ENCODE peak calls at places on chromosomes 5 and 9, in nine cellular contexts. E is foreskin fibroblast, U is right cardiac atrium, S is AG04450, O is stomach, Z is cardiac muscle cell, M is MM.1S, P is fibroblast of the aortic adventitia, T is fibroblast of lung. Y is an unnamed sample.

GRCh38 chr9:121686930-121687541 is 35.6 kb downstream of the DAB2IP start:
- DNase-seq in T (peak), E (peak), M (peak), S (peak), U (peak), P (peak), O (peak), Z (peak), Y (peak)

GRCh38 chr5:88787856-88788255 is 95.1 kb downstream of the MEF2C start:
- DNase-seq in S (no peak), U (no peak), E (no peak), P (no peak), M (no peak), O (no peak), T (peak), Z (no peak), Y (peak)

GRCh38 chr9:35318741-35319140 is 156.9 kb downstream of the UNC13B start:
- DNase-seq in M (no peak), O (no peak), E (no peak), T (no peak), P (peak), Z (peak), S (no peak), U (no peak), Y (peak)

GRCh38 chr5:63094730-63095129 is 516.1 kb downstream of the LRRC70 start:
- DNase-seq in O (no peak), S (no peak), M (no peak), U (no peak), Z (no peak), P (no peak), E (no peak), T (no peak), Y (no peak)

GRCh38 chr5:40681351-40682311 is 1.9 kb downstream of the PTGER4 start:
- DNase-seq in Z (no peak), O (peak), E (peak), S (no peak), M (no peak), P (no peak), U (peak), T (peak), Y (no peak)

GRCh38 chr5:4348919-4349318 is 753.3 kb downstream of the IRX1 start:
- DNase-seq in Z (no peak), P (no peak), O (no peak), S (no peak), U (no peak), T (no peak), M (no peak), E (no peak), Y (no peak)

GRCh38 chr5:103178167-103178566 is 58.1 kb downstream of the PPIP5K2 start:
- DNase-seq in O (no peak), E (no peak), Z (no peak), T (no peak), M (no peak), U (no peak), P (no peak), S (no peak), Y (peak)

GRCh38 chr5:143372187-143372829 is 31.2 kb downstream of the NR3C1 start:
- DNase-seq in S (no peak), O (no peak), Z (peak), E (peak), T (peak), U (no peak), M (no peak), P (peak), Y (peak)

GRCh38 chr9:26637101-26637500 is 255.5 kb downstream of the CAAP1 start:
- DNase-seq in S (no peak), Z (no peak), P (no peak), U (no peak), T (no peak), M (no peak), E (no peak), O (no peak), Y (no peak)

GRCh38 chr5:137753227-137753985 is 757 bp downstream of the HNRNPA0 start:
- DNase-seq in M (peak), P (no peak), T (no peak), S (no peak), U (peak), Z (no peak), O (peak), E (no peak), Y (no peak)

GRCh38 chr5:74378464-74378863 is 262.1 kb downstream of the ENC1 start:
- DNase-seq in P (peak), M (no peak), S (no peak), E (no peak), O (no peak), Z (no peak), U (no peak), T (peak), Y (peak)

GRCh38 chr9:132806306-132806705 is 71.8 kb downstream of the AK8 start:
- DNase-seq in O (no peak), S (no peak), M (no peak), T (no peak), P (no peak), E (no peak), U (no peak), Z (no peak), Y (no peak)

GRCh38 chr9:132927704-132928103 is 16.7 kb downstream of the TSC1 start:
- DNase-seq in S (no peak), O (no peak), T (no peak), Z (no peak), M (no peak), U (no peak), E (no peak), P (no peak), Y (no peak)

GRCh38 chr5:81850494-81850893 is 99.6 kb upstream of the SSBP2 start:
- DNase-seq in E (peak), S (no peak), P (peak), O (no peak), M (no peak), T (peak), Z (no peak), U (peak), Y (no peak)

GRCh38 chr5:51380603-51381207 is 2.5 kb upstream of the ISL1 start:
- DNase-seq in U (no peak), O (peak), S (no peak), M (peak), T (no peak), Z (peak), E (no peak), P (peak), Y (peak)

GRCh38 chr5:139419226-139419625 is 15.3 kb upstream of the SPATA24 start:
- DNase-seq in T (no peak), O (no peak), E (no peak), Z (no peak), U (no peak), P (no peak), S (no peak), M (no peak), Y (no peak)

GRCh38 chr5:139418804-139419203 is 14.9 kb upstream of the SPATA24 start:
- DNase-seq in T (no peak), U (no peak), Z (no peak), S (no peak), M (no peak), P (no peak), O (no peak), E (no peak), Y (no peak)

GRCh38 chr5:139419793-139420192 is 15.9 kb upstream of the SPATA24 start:
- DNase-seq in Z (no peak), E (no peak), U (no peak), P (no peak), O (no peak), T (no peak), S (no peak), M (no peak), Y (no peak)

GRCh38 chr5:139425497-139425896 is 13.8 kb downstream of the DNAJC18 start:
- DNase-seq in E (no peak), M (no peak), U (no peak), S (no peak), Z (no peak), O (no peak), P (no peak), T (no peak), Y (no peak)

GRCh38 chr5:139422307-139422893 is 16.9 kb downstream of the DNAJC18 start:
- DNase-seq in T (peak), S (peak), U (no peak), O (no peak), Z (peak), P (peak), E (peak), M (peak), Y (peak)
- H3K4me3 ChIP-seq in T (no peak), S (no peak), U (no peak), O (no peak), Z (no peak), P (no peak), E (no peak), M (no peak), Y (no peak)

DNA sequence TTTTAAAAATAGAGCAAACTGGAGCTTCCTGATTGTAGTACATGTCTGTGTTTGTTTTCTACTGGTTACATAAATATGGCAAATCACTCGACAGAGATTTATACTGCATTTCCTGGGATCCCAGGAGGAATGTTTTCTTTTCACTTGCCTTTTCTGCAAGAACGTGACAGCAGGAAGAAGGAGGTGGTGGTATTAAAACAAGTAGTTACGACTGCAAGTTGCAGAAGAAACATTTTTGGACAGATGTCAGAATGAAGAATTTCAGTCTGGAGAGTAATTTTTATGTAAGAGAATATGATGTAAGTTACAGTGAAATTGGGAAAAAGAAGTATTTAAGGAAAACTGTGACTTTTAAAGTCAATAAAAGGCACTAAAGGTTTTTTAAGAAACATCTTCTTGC is 253.7 kb upstream of the NFIL3 start:
- DNase-seq in P (peak), Z (peak), U (no peak), T (peak), M (no peak), O (no peak), S (no peak), E (no peak), Y (peak)
- H3K4me3 ChIP-seq in P (no peak), Z (no peak), U (no peak), T (no peak), M (no peak), O (no peak), S (no peak), E (no peak), Y (no peak)

DNA sequence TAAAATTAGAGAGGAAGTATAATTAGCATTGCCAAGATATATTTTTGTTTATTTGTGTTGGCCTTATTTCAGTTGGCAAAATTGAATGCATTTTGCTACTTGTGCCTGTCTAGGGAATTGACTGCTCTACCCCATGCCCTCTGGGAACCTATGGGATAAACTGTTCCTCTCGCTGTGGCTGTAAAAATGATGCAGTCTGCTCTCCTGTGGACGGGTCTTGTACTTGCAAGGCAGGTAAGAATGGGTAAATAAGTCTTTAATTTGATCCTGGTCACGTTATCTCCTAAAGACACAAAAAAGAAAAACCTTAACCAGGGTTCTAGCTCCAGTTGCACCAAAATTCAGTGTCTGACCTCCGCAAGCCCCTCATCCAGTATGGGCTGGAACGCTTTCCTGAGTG is 98.4 kb upstream of the PRRC1 start:
- DNase-seq in S (no peak), Z (no peak), M (no peak), U (no peak), O (no peak), E (no peak), P (no peak), T (no peak), Y (no peak)
- H3K4me3 ChIP-seq in S (no peak), Z (no peak), M (no peak), U (no peak), O (no peak), E (no peak), P (no peak), T (no peak), Y (no peak)

DNA sequence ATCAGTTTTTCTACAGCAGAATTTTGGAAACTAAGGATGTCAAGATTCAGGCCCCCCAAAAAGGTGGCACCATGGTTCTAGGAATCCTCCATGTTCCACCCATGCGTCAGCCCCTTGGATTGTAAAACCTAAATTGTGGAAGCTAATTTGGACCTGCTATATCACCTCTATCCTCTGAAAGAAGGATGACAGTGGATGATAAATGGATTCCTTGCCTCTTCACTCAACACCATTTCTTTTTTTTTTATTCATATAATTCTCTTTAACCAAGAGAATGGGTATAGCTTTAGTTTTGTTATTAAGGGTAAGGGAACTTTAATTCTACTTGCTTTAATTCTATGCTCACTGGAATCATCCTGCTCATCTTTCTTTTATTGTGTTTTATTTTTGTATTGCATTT is 71.8 kb downstream of the GNAQ start:
- DNase-seq in T (no peak), S (no peak), Z (no peak), E (no peak), M (no peak), U (no peak), P (no peak), O (no peak), Y (no peak)
- H3K4me3 ChIP-seq in T (no peak), S (no peak), Z (no peak), E (no peak), M (no peak), U (no peak), P (no peak), O (no peak), Y (no peak)

DNA sequence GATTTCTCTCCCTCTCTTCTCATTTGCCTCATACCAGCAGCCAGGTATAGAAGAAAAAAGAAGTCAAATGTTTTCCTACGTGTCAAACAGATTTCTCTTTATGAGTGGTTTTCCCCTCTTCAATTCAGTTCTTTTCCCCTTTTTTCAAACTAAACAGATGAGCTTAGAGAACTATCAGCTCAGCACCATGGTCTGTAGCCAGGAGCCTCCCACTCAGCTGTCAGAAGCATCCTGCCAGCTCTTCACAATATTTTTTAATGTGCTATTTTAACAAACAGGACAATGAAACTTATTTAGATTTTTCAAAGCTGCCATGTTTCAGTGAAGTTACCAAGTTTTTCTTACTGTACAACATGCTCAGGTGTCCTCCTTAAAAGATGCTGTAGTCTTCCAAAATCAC is 63.5 kb downstream of the CMYA5 start:
- DNase-seq in U (no peak), E (no peak), P (no peak), T (no peak), O (no peak), S (no peak), Z (no peak), M (no peak), Y (no peak)
- H3K4me3 ChIP-seq in U (no peak), E (no peak), P (no peak), T (no peak), O (no peak), S (no peak), Z (no peak), M (no peak), Y (no peak)

DNA sequence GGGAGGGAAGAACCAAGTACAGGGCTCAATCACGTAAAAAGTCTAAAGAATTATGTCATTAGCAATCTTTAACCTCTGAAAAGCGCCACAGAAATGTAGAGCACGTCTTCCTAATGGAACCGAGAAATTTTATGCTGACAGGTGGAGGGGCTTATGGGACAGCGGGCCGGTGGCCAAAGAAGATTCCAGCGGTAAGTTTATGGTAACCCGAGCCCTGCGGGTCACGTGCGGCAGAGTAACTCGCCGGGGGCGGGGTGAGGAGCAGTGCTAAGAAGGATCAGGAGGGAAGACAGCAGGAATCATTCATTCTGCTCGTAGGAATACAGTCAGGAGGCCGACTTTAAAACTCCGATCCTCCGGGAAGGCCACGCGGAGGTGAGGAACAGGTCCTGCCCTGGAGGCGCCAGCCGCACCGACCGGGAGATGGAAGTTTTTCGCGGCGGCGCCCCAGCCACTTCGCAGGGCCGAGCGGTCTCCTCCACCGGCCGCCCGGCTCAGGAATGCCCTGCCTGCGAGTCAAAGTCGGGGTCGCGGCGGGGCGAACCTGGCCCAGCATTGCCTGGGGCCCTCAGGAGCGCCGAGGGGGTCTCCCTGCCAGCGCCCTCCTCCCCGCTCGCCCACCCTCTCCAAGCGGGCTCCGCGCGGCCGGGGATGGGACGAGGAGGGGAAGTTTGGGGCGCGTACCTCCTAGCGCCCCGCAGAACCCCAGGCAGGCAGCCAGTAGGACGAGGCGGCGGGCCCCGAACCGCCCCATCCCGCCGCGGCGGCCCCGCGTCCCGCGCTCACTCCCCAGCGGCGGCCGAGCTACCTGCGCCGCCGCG is 101.8 kb downstream of the ESM1 start:
- DNase-seq in S (no peak), M (no peak), O (peak), T (peak), U (peak), P (peak), E (peak), Z (peak), Y (peak)
- H3K4me3 ChIP-seq in S (peak), M (peak), O (peak), T (peak), U (peak), P (peak), E (peak), Z (peak), Y (peak)

GRCh38 chr9:87035868-87036267 is 88.6 kb upstream of the GAS1 start:
- DNase-seq in U (no peak), O (no peak), E (no peak), S (no peak), T (no peak), Z (no peak), M (no peak), P (peak), Y (no peak)

GRCh38 chr9:87039809-87040392 is 92.6 kb upstream of the GAS1 start:
- DNase-seq in M (no peak), T (peak), P (peak), E (peak), S (no peak), Z (peak), O (no peak), U (no peak), Y (peak)

GRCh38 chr9:87036482-87036881 is 89.2 kb upstream of the GAS1 start:
- DNase-seq in P (no peak), O (no peak), U (no peak), E (no peak), S (no peak), M (no peak), Z (no peak), T (no peak), Y (no peak)

GRCh38 chr9:87034891-87035290 is 87.6 kb upstream of the GAS1 start:
- DNase-seq in O (no peak), Z (no peak), U (no peak), M (no peak), S (no peak), P (no peak), T (no peak), E (peak), Y (no peak)

DNA sequence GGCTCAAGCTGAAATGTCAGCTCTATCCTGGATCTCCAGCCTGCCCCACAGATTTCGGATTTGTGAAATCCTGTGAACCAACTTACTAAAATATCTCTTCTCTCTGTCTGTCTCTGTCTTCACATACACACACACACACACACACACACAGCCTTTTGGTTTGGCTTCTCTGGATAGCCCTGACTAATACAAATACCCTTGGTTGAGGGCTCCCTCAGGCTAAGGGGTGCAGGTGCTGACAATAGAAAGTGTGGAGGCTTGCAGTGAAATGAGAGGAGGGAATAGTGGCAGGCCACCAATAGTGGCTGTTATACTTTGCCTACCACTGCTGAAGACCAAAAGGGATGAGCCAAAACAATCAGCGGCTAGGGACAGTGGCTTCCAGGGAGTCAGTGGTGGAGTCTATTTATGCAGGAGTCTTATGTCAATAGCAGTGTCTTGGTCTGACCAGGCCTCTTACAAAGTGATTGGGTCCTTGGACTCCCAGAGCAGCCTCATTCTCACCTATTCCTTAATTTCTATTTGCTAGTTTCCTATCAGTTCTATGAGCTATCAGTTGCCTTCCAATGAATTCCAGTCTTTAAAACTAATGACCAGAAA is 93.2 kb upstream of the GAS1 start:
- DNase-seq in E (no peak), U (no peak), Z (no peak), S (no peak), O (no peak), M (no peak), P (no peak), T (no peak), Y (no peak)
- H3K4me3 ChIP-seq in E (no peak), U (no peak), Z (peak), S (no peak), O (no peak), M (no peak), P (no peak), T (no peak), Y (peak)

DNA sequence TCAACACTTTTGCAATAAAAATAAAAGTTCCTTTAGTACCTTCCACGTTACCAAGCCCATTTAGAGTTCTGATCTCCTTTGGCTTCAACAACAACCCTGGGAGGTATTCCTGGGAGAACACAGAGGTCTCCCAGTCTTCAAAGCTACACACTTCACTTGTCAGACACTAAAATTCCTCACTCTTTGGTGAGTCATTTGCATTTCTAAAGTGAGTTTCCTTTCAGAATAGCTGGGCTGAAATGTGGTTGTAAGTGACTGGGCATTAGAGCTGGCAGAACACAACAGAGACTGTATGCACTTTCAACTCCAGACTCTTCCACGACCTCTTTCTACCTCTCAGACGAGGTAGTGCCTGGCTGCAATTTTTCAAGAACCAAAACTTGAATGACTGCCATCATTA is 11.5 kb upstream of the F2RL1 start:
- DNase-seq in P (peak), E (peak), M (no peak), S (no peak), T (peak), U (no peak), Z (peak), O (no peak), Y (peak)
- H3K4me3 ChIP-seq in P (no peak), E (no peak), M (no peak), S (no peak), T (no peak), U (no peak), Z (no peak), O (no peak), Y (no peak)

GRCh38 chr5:102107865-102108264 is 188.2 kb downstream of the SLCO4C1 start:
- DNase-seq in M (peak), T (no peak), U (no peak), O (no peak), P (no peak), S (no peak), Z (no peak), E (no peak), Y (no peak)
- H3K4me3 ChIP-seq in M (no peak), T (no peak), U (no peak), O (no peak), P (no peak), S (no peak), Z (no peak), E (no peak), Y (no peak)

GRCh38 chr9:69044226-69045219 is 9.0 kb downstream of the FXN start:
- DNase-seq in T (peak), U (no peak), P (peak), O (no peak), M (peak), Z (peak), E (peak), S (no peak), Y (peak)
- H3K4me3 ChIP-seq in T (no peak), U (no peak), P (no peak), O (no peak), M (no peak), Z (no peak), E (no peak), S (no peak), Y (no peak)

Y was measured in fibroblast of pulmonary artery.